ENCODE peak calls at places on chromosomes 6 and 20, in nine cellular contexts. G is C1 segment of cervical spinal cord; V is NCI-H226; K is heart right ventricle; D is tibial nerve; I is transverse colon; W is vagina; C is stimulated activated CD8-positive, alpha-beta memory T cell treated with anti-CD3 and anti-CD28 coated beads, Interleukin-12 subunit alpha, Interleukin-12 subunit beta, amount 100 ng/mL, for 4 hours; Y is activated CD8-positive, alpha-beta memory T cell treated with anti-CD3 and anti-CD28 coated beads for 24 hours. N is an unnamed sample.

GRCh38 chr6:105740946-105741605 is 338.2 kb upstream of the PREP start:
- DNase-seq in G (no peak), K (no peak), I (no peak), D (no peak), C (no peak), V (no peak), W (no peak), Y (no peak), N (no peak)

GRCh38 chr20:43590036-43590391 is 723 bp upstream of the IFT52 start:
- DNase-seq in C (no peak), K (peak), D (no peak), I (peak), Y (no peak), G (no peak), W (no peak), V (no peak), N (no peak)

GRCh38 chr6:67717281-67717680 is 917.8 kb upstream of the ADGRB3 start:
- DNase-seq in D (no peak), G (no peak), I (no peak), V (no peak), Y (no peak), W (no peak), C (no peak), K (no peak), N (no peak)

GRCh38 chr6:34524989-34525388 is 31.1 kb downstream of the SPDEF start:
- DNase-seq in K (no peak), Y (no peak), W (no peak), G (no peak), I (no peak), V (no peak), C (no peak), D (no peak), N (no peak)

GRCh38 chr20:18853946-18854646 is 40.5 kb downstream of the SCP2D1 start:
- DNase-seq in C (no peak), W (no peak), V (no peak), Y (no peak), K (no peak), G (no peak), D (no peak), I (no peak), N (no peak)

GRCh38 chr20:47338131-47338628 is 18.3 kb downstream of the ZMYND8 start:
- DNase-seq in I (no peak), C (no peak), G (no peak), V (no peak), K (peak), Y (no peak), D (no peak), W (no peak), N (no peak)

GRCh38 chr20:61668064-61668463 is 397.6 kb downstream of the TAF4 start:
- DNase-seq in W (no peak), K (no peak), V (no peak), D (no peak), G (no peak), Y (no peak), C (no peak), I (no peak), N (no peak)

GRCh38 chr20:36541227-36542018 is at the start of gene MYL9:
- DNase-seq in W (no peak), C (no peak), V (peak), Y (no peak), I (peak), G (no peak), D (peak), K (peak), N (peak)

GRCh38 chr20:37179671-37180524 is 550 bp upstream of the MROH8 start:
- DNase-seq in K (no peak), D (no peak), V (peak), I (no peak), C (no peak), Y (no peak), W (no peak), G (no peak), N (peak)

GRCh38 chr6:45424628-45424955 is 46.9 kb upstream of the SUPT3H start:
- DNase-seq in G (no peak), D (no peak), I (no peak), W (no peak), C (no peak), K (no peak), V (no peak), Y (no peak), N (no peak)

GRCh38 chr6:41747256-41748101 is at the start of gene PGC:
- DNase-seq in K (no peak), W (no peak), D (no peak), V (no peak), G (no peak), Y (no peak), I (no peak), C (no peak), N (no peak)

GRCh38 chr20:44496976-44497375 is 21.3 kb downstream of the TTPAL start:
- DNase-seq in G (no peak), C (no peak), K (no peak), V (peak), W (no peak), D (no peak), Y (no peak), I (no peak), N (peak)

GRCh38 chr6:168699631-168700315 is 258.8 kb downstream of the SMOC2 start:
- DNase-seq in C (no peak), K (no peak), G (no peak), I (no peak), D (peak), Y (no peak), V (no peak), W (no peak), N (no peak)

GRCh38 chr6:148082721-148083120 is 259.9 kb upstream of the SASH1 start:
- DNase-seq in C (no peak), D (no peak), V (no peak), G (no peak), K (no peak), Y (no peak), W (no peak), I (no peak), N (no peak)

GRCh38 chr6:166619912-166620311 is 7.1 kb downstream of the RPS6KA2 start:
- DNase-seq in K (peak), Y (peak), C (no peak), I (no peak), G (no peak), V (peak), W (no peak), D (no peak), N (peak)

GRCh38 chr6:40906759-40907158 is 132.3 kb downstream of the UNC5CL start:
- DNase-seq in C (no peak), D (no peak), I (no peak), V (no peak), G (no peak), Y (no peak), W (no peak), K (no peak), N (peak)

GRCh38 chr6:132814716-132815570 is 574 bp downstream of the RPS12 start:
- DNase-seq in D (no peak), W (no peak), I (peak), Y (peak), C (no peak), V (no peak), G (no peak), K (peak), N (no peak)

GRCh38 chr6:116034327-116034726 is 26.4 kb downstream of the FRK start:
- DNase-seq in V (peak), W (no peak), K (no peak), C (no peak), I (no peak), Y (no peak), D (no peak), G (no peak), N (no peak)

GRCh38 chr6:41527721-41528408 is 18.3 kb upstream of the FOXP4 start:
- DNase-seq in V (no peak), W (no peak), I (peak), G (no peak), Y (no peak), D (no peak), C (no peak), K (no peak), N (no peak)